ENCODE peak calls at places on chromosomes 12 and 14, in nine cellular contexts. H is left lung; J is IMR-90; U is AG04449; M is ascending aorta; K is pancreas; N is cardiac muscle cell; P is CD8-positive, alpha-beta memory T cell; R is mesenchymal stem cell. A is an unnamed sample.
A peak's percentile ranks its signal among the peaks of the same experiment; 100 is the strongest.

GRCh38 chr12:112294793-112295192 is 87.4 kb downstream of the HECTD4 start:
- DNase-seq in H (no peak), J (peak; percentile 51), U (no peak), M (no peak), K (no peak), N (peak; percentile 37), P (no peak), R (peak; percentile 28), A (no peak)

GRCh38 chr12:108117163-108117849 is 11.8 kb upstream of the WSCD2 start:
- DNase-seq in H (no peak), J (no peak), U (no peak), M (no peak), K (no peak), N (no peak), P (no peak), R (no peak), A (no peak)

GRCh38 chr12:21894792-21895392 is 46.3 kb downstream of the ABCC9 start:
- DNase-seq in H (no peak), J (peak; percentile 45), U (no peak), M (no peak), K (no peak), N (no peak), P (no peak), R (no peak), A (no peak)

GRCh38 chr12:95963104-95963503 is 20.0 kb downstream of the AMDHD1 start:
- DNase-seq in H (no peak), J (no peak), U (no peak), M (no peak), K (no peak), N (no peak), P (no peak), R (peak; percentile 2), A (no peak)

GRCh38 chr14:71780075-71780474 is 152.2 kb upstream of the RGS6 start:
- DNase-seq in H (no peak), J (no peak), U (no peak), M (no peak), K (no peak), N (no peak), P (no peak), R (no peak), A (no peak)

GRCh38 chr14:95330591-95331370 is 11.1 kb upstream of the CLMN start:
- DNase-seq in H (no peak), J (no peak), U (no peak), M (no peak), K (no peak), N (no peak), P (no peak), R (no peak), A (no peak)

GRCh38 chr12:109296431-109296830 is 12.7 kb downstream of the FOXN4 start:
- DNase-seq in H (no peak), J (no peak), U (no peak), M (no peak), K (no peak), N (no peak), P (no peak), R (no peak), A (no peak)

GRCh38 chr12:9115731-9116689 is at the start of gene A2M:
- DNase-seq in H (no peak), J (no peak), U (no peak), M (no peak), K (no peak), N (peak; percentile 65), P (no peak), R (peak; percentile 80), A (no peak)

GRCh38 chr12:48817957-48818830 is at the start of gene CACNB3:
- DNase-seq in H (peak; percentile 94), J (peak; percentile 43), U (no peak), M (no peak), K (peak; percentile 75), N (peak; percentile 55), P (peak; percentile 85), R (peak; percentile 66), A (peak; percentile 45)

GRCh38 chr14:22375321-22375930 is 213.6 kb downstream of the DAD1 start:
- DNase-seq in H (no peak), J (peak; percentile 68), U (no peak), M (no peak), K (no peak), N (peak; percentile 74), P (no peak), R (peak; percentile 65), A (no peak)

GRCh38 chr12:125185311-125185739 is 120.1 kb downstream of the AACS start:
- DNase-seq in H (no peak), J (no peak), U (no peak), M (no peak), K (no peak), N (no peak), P (no peak), R (no peak), A (no peak)

GRCh38 chr14:93023802-93024434 is 91.8 kb downstream of the ITPK1 start:
- DNase-seq in H (no peak), J (no peak), U (no peak), M (no peak), K (no peak), N (no peak), P (no peak), R (no peak), A (no peak)

GRCh38 chr14:103360548-103360947 is 24.7 kb upstream of the MARK3 start:
- DNase-seq in H (no peak), J (no peak), U (no peak), M (no peak), K (no peak), N (no peak), P (no peak), R (no peak), A (no peak)

GRCh38 chr14:103354141-103354540 is 20.1 kb downstream of the EIF5 start:
- DNase-seq in H (no peak), J (no peak), U (no peak), M (no peak), K (no peak), N (no peak), P (no peak), R (no peak), A (no peak)

GRCh38 chr14:103361868-103362267 is 23.3 kb upstream of the MARK3 start:
- DNase-seq in H (no peak), J (peak; percentile 99), U (peak; percentile 82), M (no peak), K (no peak), N (peak; percentile 95), P (no peak), R (peak; percentile 88), A (peak; percentile 71)

GRCh38 chr14:103353391-103353790 is 19.4 kb downstream of the EIF5 start:
- DNase-seq in H (no peak), J (no peak), U (no peak), M (no peak), K (no peak), N (no peak), P (no peak), R (no peak), A (no peak)

DNA sequence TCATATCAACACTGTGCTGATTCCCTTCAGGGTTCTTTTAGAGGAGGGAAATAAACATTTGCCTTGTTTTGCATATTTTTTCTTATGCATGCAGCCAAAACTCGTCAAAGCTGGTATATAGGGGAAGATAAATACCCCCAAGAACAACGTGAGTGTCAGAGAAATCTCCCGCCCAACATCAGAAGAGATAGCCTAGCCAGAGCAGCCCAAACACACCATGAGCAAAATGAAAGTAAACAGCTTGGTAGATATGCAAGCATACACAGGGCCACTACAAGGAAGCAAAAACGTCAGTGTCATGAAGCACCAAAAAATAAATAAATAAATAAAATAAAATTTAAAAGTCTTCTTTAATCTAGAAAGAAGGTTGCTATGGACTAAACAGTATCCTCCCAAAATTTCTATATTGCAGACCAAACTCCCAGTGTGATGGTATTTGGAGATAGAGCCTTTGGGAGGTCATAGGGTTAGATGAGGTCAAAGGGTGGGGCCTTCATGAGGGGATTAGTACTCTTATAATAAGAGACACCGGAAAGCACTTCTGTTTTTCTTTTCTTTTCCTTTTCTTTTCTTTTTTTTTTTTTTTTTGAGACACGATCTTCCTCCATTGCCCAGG is 22.2 kb downstream of the EIF5 start:
- DNase-seq in H (no peak), J (no peak), U (no peak), M (no peak), K (no peak), N (peak; percentile 20), P (no peak), R (no peak), A (no peak)
- H3K4me3 ChIP-seq in H (no peak overlapping the region), J (no peak overlapping the region), U (no peak overlapping the region), M (no peak overlapping the region), K (no peak overlapping the region), N (no peak overlapping the region), P (no peak overlapping the region), R (peak overlapping the region; percentile 55), A (no peak overlapping the region)

DNA sequence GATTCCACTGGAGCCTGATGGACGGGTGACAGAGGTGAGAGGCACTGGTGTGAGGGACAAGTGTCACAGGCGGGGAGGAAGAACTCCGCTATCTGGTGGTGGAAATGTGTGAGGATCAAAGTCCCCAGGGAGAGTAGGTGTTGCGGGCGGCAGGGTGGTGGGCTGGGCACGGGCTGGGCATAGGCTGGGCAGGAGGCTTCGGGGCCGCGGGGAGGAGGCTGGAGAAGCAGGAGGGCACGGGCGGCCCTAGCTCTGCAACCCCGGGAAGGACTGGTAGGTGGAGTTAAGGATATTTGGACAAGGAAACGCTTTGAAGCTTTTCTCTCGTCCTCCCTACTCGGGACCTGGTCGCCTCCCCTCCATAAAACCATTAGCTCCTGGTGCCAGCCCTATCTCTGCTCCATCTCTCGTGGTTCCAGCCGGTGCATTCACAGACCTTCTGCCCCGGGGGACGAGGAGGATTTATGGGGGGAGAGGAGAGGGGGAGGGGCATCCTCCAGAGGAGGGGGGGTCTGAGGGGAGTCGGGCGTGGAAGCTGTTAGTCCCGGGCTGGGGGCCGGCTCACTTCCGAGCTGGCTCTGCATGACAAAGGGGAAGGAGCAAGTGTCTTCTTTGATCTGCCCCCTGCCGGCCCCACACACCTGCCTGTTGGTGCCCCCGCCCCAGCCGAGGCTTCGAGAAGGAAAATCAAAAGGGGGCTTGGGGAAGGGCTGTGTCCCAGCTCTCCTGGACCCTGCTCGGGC is 478 bp downstream of the WNT5B start:
- DNase-seq in H (no peak), J (no peak), U (no peak), M (no peak), K (peak; percentile 40), N (no peak), P (no peak), R (no peak), A (no peak)
- H3K4me3 ChIP-seq in H (peak overlapping the region; percentile 27), J (peak overlapping the region; percentile 5), U (peak overlapping the region; percentile 29), M (peak overlapping the region; percentile 63), K (peak overlapping the region; percentile 39), N (peak overlapping the region; percentile 26), P (no peak overlapping the region), R (peak overlapping the region; percentile 73), A (no peak overlapping the region)

GRCh38 chr12:4809449-4810218 is 89.4 kb downstream of the GALNT8 start:
- DNase-seq in H (no peak), J (no peak), U (no peak), M (no peak), K (no peak), N (no peak), P (no peak), R (no peak), A (no peak)
- H3K4me3 ChIP-seq in H (peak overlapping the region; percentile 5), J (no peak overlapping the region), U (no peak overlapping the region), M (peak overlapping the region; percentile 70), K (no peak overlapping the region), N (peak overlapping the region; percentile 58), P (no peak overlapping the region), R (peak overlapping the region; percentile 69), A (peak overlapping the region; percentile 29)

DNA sequence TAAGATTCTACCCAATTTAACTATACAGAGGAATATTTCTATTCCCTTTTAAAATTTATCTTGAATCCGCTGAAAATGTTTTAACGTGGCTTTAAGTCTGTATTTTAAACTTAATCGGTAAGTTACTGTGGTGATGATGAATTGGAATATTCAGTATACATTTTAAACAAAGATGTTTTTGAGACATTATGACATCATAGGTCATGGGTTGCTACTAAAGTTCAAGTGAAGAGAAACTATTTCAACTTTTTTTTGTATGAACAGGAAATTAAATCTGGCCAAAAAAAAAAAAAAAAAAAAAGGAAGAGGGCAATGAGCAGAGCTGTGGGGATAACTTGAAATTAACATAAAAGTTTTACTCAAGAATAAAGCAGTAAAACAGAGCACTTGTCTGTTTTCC is 109.0 kb downstream of the PLEKHA5 start:
- DNase-seq in H (no peak), J (no peak), U (no peak), M (no peak), K (no peak), N (no peak), P (no peak), R (no peak), A (no peak)
- H3K4me3 ChIP-seq in H (no peak overlapping the region), J (no peak overlapping the region), U (no peak overlapping the region), M (no peak overlapping the region), K (no peak overlapping the region), N (no peak overlapping the region), P (no peak overlapping the region), R (no peak overlapping the region), A (no peak overlapping the region)

A was measured in adrenal gland.